ENCODE peak calls at places on chromosomes 11 and 22, in six cellular contexts. B is bronchial epithelial cell; V is HS-27A; C is HFF-Myc; O is activated CD4-positive, alpha-beta T cell treated with anti-CD3 and anti-CD28 coated beads for 4 hours; D is SIG-M5. K is an unnamed sample.

GRCh38 chr22:19509923-19510322 is 14.3 kb downstream of the CLDN5 start:
- DNase-seq in C (no peak), D (no peak), V (no peak), B (no peak), O (no peak), K (no peak)

GRCh38 chr11:13480198-13480597 is 15.6 kb downstream of the PTH start:
- DNase-seq in B (no peak), C (no peak), D (no peak), O (no peak), V (no peak), K (no peak)

GRCh38 chr11:44110231-44110679 is 14.8 kb downstream of the EXT2 start:
- DNase-seq in C (no peak), D (no peak), V (no peak), B (peak), O (peak), K (no peak)

GRCh38 chr11:15526032-15526431 is 411.3 kb downstream of the INSC start:
- DNase-seq in D (no peak), C (no peak), B (no peak), V (no peak), O (no peak), K (no peak)

GRCh38 chr11:79626135-79626748 is 185.4 kb upstream of the TENM4 start:
- DNase-seq in C (no peak), V (no peak), B (peak), D (no peak), O (no peak), K (no peak)

GRCh38 chr11:7208391-7208790 is 43.3 kb upstream of the SYT9 start:
- DNase-seq in D (no peak), B (no peak), C (no peak), V (no peak), O (no peak), K (no peak)

GRCh38 chr22:49936018-49936972 is 17.9 kb downstream of the CRELD2 start:
- DNase-seq in B (peak), C (no peak), O (peak), V (peak), D (no peak), K (no peak)

GRCh38 chr11:104275992-104276391 is 112.0 kb upstream of the PDGFD start:
- DNase-seq in C (no peak), B (peak), O (no peak), D (no peak), V (no peak), K (no peak)

GRCh38 chr11:73162196-73162740 is 20.1 kb upstream of the FCHSD2 start:
- DNase-seq in B (no peak), C (no peak), V (no peak), O (no peak), D (no peak), K (no peak)

GRCh38 chr11:22304337-22304961 is 33.7 kb upstream of the SLC17A6 start:
- DNase-seq in V (no peak), C (peak), B (peak), D (no peak), O (no peak), K (no peak)

GRCh38 chr22:23262474-23263332 is 82.4 kb downstream of the BCR start:
- DNase-seq in D (no peak), C (no peak), V (no peak), O (no peak), B (no peak), K (no peak)

GRCh38 chr11:1515082-1516060 is 28.8 kb upstream of the MOB2 start:
- DNase-seq in V (no peak), O (peak), D (no peak), C (no peak), B (peak), K (peak)

GRCh38 chr11:127649958-127650357 is 649.4 kb upstream of the KIRREL3 start:
- DNase-seq in O (no peak), C (no peak), D (no peak), B (no peak), V (no peak), K (no peak)

GRCh38 chr22:27799334-27800249 is 2.0 kb downstream of the MN1 start:
- DNase-seq in O (no peak), B (no peak), D (no peak), V (no peak), C (no peak), K (no peak)

GRCh38 chr11:61028135-61028729 is 56.8 kb downstream of the CD6 start:
- DNase-seq in D (no peak), B (peak), C (no peak), V (no peak), O (peak), K (no peak)

GRCh38 chr11:57424802-57425564 is 1.9 kb downstream of the SLC43A3 start:
- DNase-seq in O (peak), C (peak), V (peak), B (peak), D (peak), K (peak)

GRCh38 chr11:123174196-123175183 is 20.6 kb downstream of the CLMP start:
- DNase-seq in D (no peak), V (peak), B (peak), C (peak), O (no peak), K (no peak)

GRCh38 chr11:123640677-123641494 is 13.5 kb downstream of the SCN3B start:
- DNase-seq in O (peak), D (no peak), C (no peak), B (peak), V (no peak), K (no peak)

GRCh38 chr11:113477321-113477720 is 2.1 kb upstream of the DRD2 start:
- DNase-seq in C (no peak), D (no peak), B (no peak), O (no peak), V (no peak), K (no peak)

GRCh38 chr22:39039306-39040126 is 1.1 kb upstream of the APOBEC3F start:
- DNase-seq in D (no peak), V (no peak), C (no peak), B (no peak), O (no peak), K (no peak)

GRCh38 chr11:35923452-35923851 is 20.4 kb upstream of the LDLRAD3 start:
- DNase-seq in D (no peak), B (no peak), O (no peak), C (no peak), V (no peak), K (no peak)

GRCh38 chr11:109697140-109697843 is 275.3 kb downstream of the C11orf87 start:
- DNase-seq in C (peak), V (no peak), D (no peak), O (no peak), B (peak), K (no peak)

GRCh38 chr11:15499684-15500083 is 385.0 kb downstream of the INSC start:
- DNase-seq in D (no peak), C (no peak), V (no peak), O (no peak), B (no peak), K (no peak)

GRCh38 chr11:3001496-3001895 is 9.4 kb upstream of the NAP1L4 start:
- DNase-seq in D (no peak), C (no peak), O (no peak), B (no peak), V (no peak), K (no peak)